ENCODE peak calls at places on chromosome 2, in seven cellular contexts. Y is astrocyte of the spinal cord, Z is GM04504, O is transverse colon, N is SK-N-DZ, P is mesothelial cell of epicardium, I is NAMALWA. V is an unnamed sample.

GRCh38 chr2:5539281-5540211 is 152.6 kb upstream of the SOX11 start:
- DNase-seq in P (no peak), Y (peak), Z (no peak), O (no peak), I (no peak), N (peak), V (no peak)

GRCh38 chr2:54063967-54064535 is 51.4 kb upstream of the ACYP2 start:
- DNase-seq in I (no peak), N (no peak), Y (no peak), O (no peak), Z (no peak), P (no peak), V (no peak)

GRCh38 chr2:186429095-186429494 is 57.0 kb upstream of the ZC3H15 start:
- DNase-seq in I (no peak), Y (no peak), Z (peak), O (no peak), P (no peak), N (no peak), V (no peak)

GRCh38 chr2:215522237-215522636 is 86.4 kb upstream of the FN1 start:
- DNase-seq in Y (no peak), I (no peak), P (no peak), Z (no peak), O (no peak), N (no peak), V (no peak)

GRCh38 chr2:131801210-131801744 is 273.6 kb downstream of the CCDC74A start:
- DNase-seq in Z (no peak), P (no peak), O (no peak), I (no peak), Y (no peak), N (no peak), V (no peak)

GRCh38 chr2:179558010-179558911 is 293.6 kb upstream of the SESTD1 start:
- DNase-seq in P (no peak), O (no peak), Y (no peak), Z (no peak), N (no peak), I (no peak), V (no peak)

GRCh38 chr2:63590621-63591408 is 2.1 kb downstream of the MDH1 start:
- DNase-seq in I (peak), O (peak), P (no peak), Z (no peak), N (no peak), Y (no peak), V (peak)

GRCh38 chr2:27653397-27653796 is 10.0 kb downstream of the SUPT7L start:
- DNase-seq in P (no peak), O (no peak), N (no peak), I (no peak), Y (peak), Z (no peak), V (no peak)

GRCh38 chr2:37713258-37713700 is 41.8 kb upstream of the CDC42EP3 start:
- DNase-seq in P (no peak), N (no peak), I (peak), Z (peak), Y (peak), O (no peak), V (peak)

GRCh38 chr2:26971911-26972786 is 1.7 kb downstream of the MAPRE3 start:
- DNase-seq in I (no peak), O (no peak), Z (no peak), P (no peak), Y (no peak), N (no peak), V (no peak)

GRCh38 chr2:65300772-65301711 is 73.4 kb downstream of the ACTR2 start:
- DNase-seq in Z (peak), P (no peak), O (peak), I (peak), N (no peak), Y (peak), V (peak)

GRCh38 chr2:240911641-240912265 is 5.6 kb downstream of the CROCC2 start:
- DNase-seq in P (no peak), I (no peak), O (no peak), Z (no peak), N (no peak), Y (peak), V (no peak)

GRCh38 chr2:226640501-226640900 is 159.1 kb downstream of the IRS1 start:
- DNase-seq in Z (no peak), Y (no peak), I (no peak), N (no peak), P (no peak), O (no peak), V (no peak)

GRCh38 chr2:27921880-27922589 is 31.5 kb downstream of the BABAM2 start:
- DNase-seq in P (no peak), I (no peak), Z (no peak), O (no peak), N (no peak), Y (no peak), V (peak)

GRCh38 chr2:127083819-127084503 is 23.0 kb downstream of the BIN1 start:
- DNase-seq in I (no peak), N (no peak), Z (peak), P (no peak), Y (peak), O (peak), V (peak)

GRCh38 chr2:212523756-212524155 is 14.8 kb downstream of the ERBB4 start:
- DNase-seq in Z (no peak), P (no peak), N (no peak), I (no peak), O (no peak), Y (no peak), V (no peak)

GRCh38 chr2:169476459-169476858 is 2.8 kb upstream of the BBS5 start:
- DNase-seq in I (no peak), O (no peak), N (no peak), P (no peak), Z (no peak), Y (peak), V (no peak)

GRCh38 chr2:29322011-29322410 is 206.8 kb downstream of the CLIP4 start:
- DNase-seq in Y (no peak), Z (no peak), N (no peak), O (no peak), I (no peak), P (no peak), V (no peak)

GRCh38 chr2:185507703-185508102 is 230.9 kb upstream of the FSIP2 start:
- DNase-seq in I (peak), Y (no peak), N (peak), O (no peak), Z (no peak), P (no peak), V (no peak)

GRCh38 chr2:222656544-222657446 is 903 bp upstream of the FARSB start:
- DNase-seq in N (no peak), P (no peak), O (no peak), Z (no peak), I (peak), Y (no peak), V (no peak)

GRCh38 chr2:73284296-73285161 is at the start of gene FBXO41:
- DNase-seq in O (peak), N (peak), P (peak), Y (no peak), Z (no peak), I (peak), V (peak)

GRCh38 chr2:196335238-196335637 is 163.9 kb upstream of the STK17B start:
- DNase-seq in N (no peak), O (no peak), P (no peak), Z (peak), I (no peak), Y (peak), V (peak)

GRCh38 chr2:39730685-39731302 is 48.3 kb downstream of the THUMPD2 start:
- DNase-seq in Y (peak), N (peak), P (no peak), I (peak), O (no peak), Z (no peak), V (peak)

GRCh38 chr2:150486539-150487484 is 655 bp downstream of the RND3 start:
- DNase-seq in I (no peak), N (peak), Y (peak), O (peak), P (peak), Z (peak), V (peak)

GRCh38 chr2:64945973-64946736 is 43.0 kb upstream of the SLC1A4 start:
- DNase-seq in O (peak), Y (peak), N (no peak), Z (no peak), I (peak), P (no peak), V (peak)

GRCh38 chr2:198957183-198957582 is 500.6 kb downstream of the SATB2 start:
- DNase-seq in I (no peak), P (no peak), N (no peak), Z (no peak), Y (peak), O (no peak), V (no peak)

GRCh38 chr2:144801766-144802165 is 281.8 kb upstream of the ZEB2 start:
- DNase-seq in Y (peak), I (no peak), O (no peak), Z (peak), N (no peak), P (no peak), V (peak)

GRCh38 chr2:237327191-237327590 is 86.8 kb downstream of the COL6A3 start:
- DNase-seq in I (no peak), Z (no peak), O (no peak), Y (no peak), P (no peak), N (no peak), V (no peak)

GRCh38 chr2:11764920-11765319 is 18.5 kb downstream of the LPIN1 start:
- DNase-seq in I (no peak), P (no peak), O (no peak), N (no peak), Z (no peak), Y (no peak), V (no peak)